ENCODE peak calls at places on chromosomes 6 and 20, in five cellular contexts. K, C, I, Q and O are unnamed samples.
A peak's percentile ranks its signal among the peaks of the same experiment; 100 is the strongest.

GRCh38 chr6:39224523-39225182 is 4.6 kb downstream of the KCNK5 start:
- DNase-seq in K (no peak), C (no peak), I (no peak), Q (no peak), O (no peak)

GRCh38 chr6:143896096-143896880 is 32.0 kb downstream of the ZC2HC1B start:
- DNase-seq in I (no peak), Q (peak; percentile 5), C (no peak), K (no peak), O (no peak)

GRCh38 chr20:53074811-53075314 is 102.7 kb downstream of the TSHZ2 start:
- DNase-seq in I (no peak), K (no peak), Q (no peak), C (no peak), O (no peak)

GRCh38 chr20:41046716-41047115 is 18.1 kb downstream of the TOP1 start:
- DNase-seq in C (no peak), I (no peak), Q (no peak), K (no peak), O (no peak)

GRCh38 chr6:41659935-41660334 is 21.7 kb downstream of the MDFI start:
- DNase-seq in C (no peak), K (no peak), I (no peak), Q (no peak), O (peak; percentile 60)

GRCh38 chr20:32980131-32980941 is 23.9 kb downstream of the SUN5 start:
- DNase-seq in I (no peak), Q (no peak), K (peak; percentile 88), C (no peak), O (peak; percentile 80)

GRCh38 chr20:61589055-61589385 is 337.0 kb downstream of the CDH4 start:
- DNase-seq in Q (no peak), K (no peak), I (no peak), C (no peak), O (no peak)

GRCh38 chr6:46749731-46750130 is 3.0 kb downstream of the ANKRD66 start:
- DNase-seq in Q (no peak), C (no peak), I (no peak), K (no peak), O (no peak)

GRCh38 chr6:108750801-108751200 is 97.4 kb upstream of the ARMC2 start:
- DNase-seq in Q (no peak), K (no peak), I (no peak), C (no peak), O (no peak)

GRCh38 chr20:19750207-19750606 is 7.9 kb upstream of the RIN2 start:
- DNase-seq in K (no peak), C (no peak), Q (no peak), I (no peak), O (no peak)

GRCh38 chr6:56772737-56773184 is 130.1 kb upstream of the DST start:
- DNase-seq in Q (peak; percentile 45), C (no peak), K (no peak), I (no peak), O (no peak)

GRCh38 chr6:84731901-84732300 is 32.5 kb downstream of the TBX18 start:
- DNase-seq in C (no peak), K (no peak), Q (no peak), I (no peak), O (no peak)

GRCh38 chr6:87683890-87684289 is 18.1 kb downstream of the AKIRIN2 start:
- DNase-seq in Q (no peak), I (no peak), C (no peak), K (no peak), O (no peak)

GRCh38 chr6:26412225-26412624 is 10.2 kb downstream of the BTN3A1 start:
- DNase-seq in Q (no peak), K (no peak), C (no peak), I (no peak), O (no peak)

GRCh38 chr20:6388666-6389197 is 265.9 kb upstream of the FERMT1 start:
- DNase-seq in K (no peak), I (no peak), C (no peak), Q (no peak), O (no peak)

GRCh38 chr6:37874726-37875125 is 55.2 kb downstream of the ZFAND3 start:
- DNase-seq in Q (no peak), I (no peak), K (no peak), C (no peak), O (no peak)

GRCh38 chr6:147615659-147616456 is 107.4 kb downstream of the SAMD5 start:
- DNase-seq in I (no peak), C (no peak), Q (no peak), K (no peak), O (no peak)

GRCh38 chr6:498795-499231 is 107.3 kb downstream of the IRF4 start:
- DNase-seq in I (no peak), C (peak; percentile 52), K (no peak), Q (no peak), O (no peak)

GRCh38 chr20:17652411-17652810 is 29.6 kb downstream of the RRBP1 start:
- DNase-seq in K (no peak), I (no peak), Q (no peak), C (no peak), O (peak; percentile 81)

GRCh38 chr6:88899569-88900316 is 63.7 kb downstream of the RNGTT start:
- DNase-seq in I (no peak), K (no peak), C (no peak), Q (no peak), O (no peak)

GRCh38 chr6:18405477-18406293 is 18.5 kb downstream of the RNF144B start:
- DNase-seq in C (no peak), I (no peak), K (no peak), Q (no peak), O (no peak)

GRCh38 chr6:93164781-93165180 is 254.6 kb downstream of the EPHA7 start:
- DNase-seq in Q (no peak), K (no peak), C (no peak), I (no peak), O (no peak)